ENCODE peak calls at places on chromosomes 16 and 17, in four cellular contexts. F, R, W and L are unnamed samples.

GRCh38 chr17:69654981-69655581 is 240.6 kb downstream of the MAP2K6 start:
- DNase-seq in F (no peak), R (no peak), W (no peak), L (peak)

GRCh38 chr17:62855136-62855535 is 47.0 kb upstream of the MARCHF10 start:
- DNase-seq in F (no peak), R (no peak), W (no peak), L (no peak)

GRCh38 chr16:2238396-2239230 is 2.4 kb downstream of the DNASE1L2 start:
- DNase-seq in F (no peak), R (no peak), W (no peak), L (no peak)

GRCh38 chr16:60681014-60681413 is 1355.2 kb downstream of the CDH8 start:
- DNase-seq in F (no peak), R (no peak), W (no peak), L (no peak)

GRCh38 chr17:57255182-57255775 is 1.0 kb upstream of the MSI2 start:
- DNase-seq in F (no peak), R (no peak), W (no peak), L (no peak)

GRCh38 chr17:36608794-36609497 is 7.6 kb downstream of the MRM1 start:
- DNase-seq in F (no peak), R (peak), W (no peak), L (peak)

GRCh38 chr16:65176603-65177002 is 54.7 kb upstream of the CDH11 start:
- DNase-seq in F (no peak), R (no peak), W (no peak), L (peak)

GRCh38 chr16:20901441-20902112 is 1.0 kb downstream of the LYRM1 start:
- DNase-seq in F (peak), R (peak), W (peak), L (peak)

GRCh38 chr16:50781043-50781442 is 39.2 kb downstream of the CYLD start:
- DNase-seq in F (no peak), R (peak), W (no peak), L (peak)

GRCh38 chr16:73217654-73218053 is 169.7 kb upstream of the ZFHX3 start:
- DNase-seq in F (no peak), R (peak), W (no peak), L (no peak)

GRCh38 chr17:63282455-63282854 is 163.7 kb downstream of the CYB561 start:
- DNase-seq in F (no peak), R (no peak), W (no peak), L (no peak)

GRCh38 chr16:29809850-29810698 is 1.9 kb upstream of the PRRT2 start:
- DNase-seq in F (no peak), R (peak), W (no peak), L (no peak)

GRCh38 chr16:28491080-28491969 is 549 bp downstream of the CLN3 start:
- DNase-seq in F (peak), R (peak), W (peak), L (no peak)

GRCh38 chr17:75178453-75178852 is 4.3 kb downstream of the SUMO2 start:
- DNase-seq in F (no peak), R (no peak), W (no peak), L (no peak)

GRCh38 chr16:886802-887731 is 83.7 kb downstream of the LMF1 start:
- DNase-seq in F (no peak), R (no peak), W (no peak), L (no peak)

GRCh38 chr17:68771867-68772515 is 170.8 kb upstream of the FAM20A start:
- DNase-seq in F (peak), R (peak), W (peak), L (peak)

GRCh38 chr17:40605301-40605700 is 40.0 kb upstream of the CCR7 start:
- DNase-seq in F (no peak), R (no peak), W (no peak), L (no peak)

GRCh38 chr17:3843935-3844516 is 2.0 kb downstream of the NCBP3 start:
- DNase-seq in F (peak), R (peak), W (peak), L (no peak)

GRCh38 chr17:32161029-32161428 is 18.7 kb downstream of the RHOT1 start:
- DNase-seq in F (no peak), R (no peak), W (no peak), L (no peak)

GRCh38 chr16:58024673-58025350 is 742 bp upstream of the MMP15 start:
- DNase-seq in F (peak), R (peak), W (no peak), L (no peak)

GRCh38 chr17:46175891-46176290 is 17.3 kb downstream of the KANSL1 start:
- DNase-seq in F (no peak), R (no peak), W (no peak), L (peak)

GRCh38 chr17:10060526-10060925 is 137.9 kb downstream of the GAS7 start:
- DNase-seq in F (no peak), R (no peak), W (no peak), L (no peak)

GRCh38 chr17:62067165-62068145 is 2.4 kb upstream of the MED13 start:
- DNase-seq in F (no peak), R (no peak), W (no peak), L (no peak)

GRCh38 chr17:14050616-14051015 is 18.7 kb upstream of the COX10 start:
- DNase-seq in F (no peak), R (no peak), W (no peak), L (no peak)

GRCh38 chr17:63961355-63962207 is 11.1 kb downstream of the SCN4A start:
- DNase-seq in F (peak), R (peak), W (peak), L (peak)

GRCh38 chr17:8846768-8847211 is 20.7 kb downstream of the PIK3R6 start:
- DNase-seq in F (peak), R (peak), W (no peak), L (peak)

GRCh38 chr17:40106760-40107265 is 6.4 kb upstream of the NR1D1 start:
- DNase-seq in F (no peak), R (no peak), W (no peak), L (no peak)

GRCh38 chr16:80151706-80152073 is 389.1 kb upstream of the DYNLRB2 start:
- DNase-seq in F (no peak), R (no peak), W (no peak), L (no peak)

GRCh38 chr16:12573730-12574383 is 229.8 kb downstream of the CPPED1 start:
- DNase-seq in F (peak), R (peak), W (peak), L (no peak)

GRCh38 chr16:58018803-58019202 is 6.8 kb upstream of the MMP15 start:
- DNase-seq in F (no peak), R (no peak), W (no peak), L (no peak)

GRCh38 chr16:8173111-8173644 is 417.1 kb downstream of the TMEM114 start:
- DNase-seq in F (peak), R (peak), W (peak), L (peak)

GRCh38 chr17:53571342-53571741 is 251.4 kb upstream of the KIF2B start:
- DNase-seq in F (no peak), R (no peak), W (no peak), L (no peak)

GRCh38 chr17:77569846-77570564 is 388.5 kb upstream of the TNRC6C start:
- DNase-seq in F (no peak), R (no peak), W (no peak), L (no peak)
- TF ChIP-seq MAZ in F (no peak), R (no peak), W (no peak), L (no peak)

DNA sequence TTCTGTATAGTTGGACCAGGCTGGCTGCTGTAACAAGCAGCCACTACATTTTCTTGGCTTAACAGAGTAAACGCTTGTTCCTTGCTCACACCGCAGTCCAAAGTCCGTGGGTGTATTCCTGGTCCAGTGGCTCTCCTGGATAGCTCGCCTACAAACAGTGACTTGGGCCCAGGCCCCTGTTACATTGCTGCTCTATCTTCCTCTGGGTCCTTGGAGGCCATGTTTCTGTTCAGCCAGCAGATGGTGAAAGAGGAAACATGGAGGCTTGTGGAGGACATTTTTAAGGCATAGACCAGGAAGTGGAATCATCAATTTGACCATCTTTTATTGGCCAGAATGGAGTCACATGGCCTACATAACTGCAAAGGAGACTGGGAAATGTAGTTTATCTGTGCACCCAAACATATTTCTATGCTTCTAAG is 55.1 kb downstream of the ATP2C2 start:
- DNase-seq in F (peak), R (peak), W (peak), L (peak)
- TF ChIP-seq MAZ in F (no peak), R (no peak), W (no peak), L (no peak)

DNA sequence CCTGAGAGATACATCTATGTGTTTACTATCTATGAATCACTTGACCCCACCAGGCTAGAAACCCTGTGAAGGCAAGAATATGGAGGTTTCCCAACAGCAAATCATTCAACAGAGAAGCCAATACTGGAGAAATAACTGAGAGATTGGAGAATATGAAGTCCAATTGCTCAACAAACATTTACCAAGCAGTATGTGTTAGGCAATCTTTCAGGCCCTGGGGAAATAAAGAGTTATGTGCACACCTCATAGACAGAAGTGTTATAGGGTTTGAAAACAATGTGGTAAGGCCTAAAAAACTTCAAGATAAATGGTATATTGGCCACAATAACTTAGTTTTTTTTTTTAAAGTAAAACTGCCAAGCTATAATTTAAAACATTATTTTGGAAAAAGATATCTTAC is 1245.8 kb downstream of the CDH11 start:
- DNase-seq in F (no peak), R (no peak), W (no peak), L (no peak)
- TF ChIP-seq MAZ in F (no peak), R (no peak), W (no peak), L (no peak)

DNA sequence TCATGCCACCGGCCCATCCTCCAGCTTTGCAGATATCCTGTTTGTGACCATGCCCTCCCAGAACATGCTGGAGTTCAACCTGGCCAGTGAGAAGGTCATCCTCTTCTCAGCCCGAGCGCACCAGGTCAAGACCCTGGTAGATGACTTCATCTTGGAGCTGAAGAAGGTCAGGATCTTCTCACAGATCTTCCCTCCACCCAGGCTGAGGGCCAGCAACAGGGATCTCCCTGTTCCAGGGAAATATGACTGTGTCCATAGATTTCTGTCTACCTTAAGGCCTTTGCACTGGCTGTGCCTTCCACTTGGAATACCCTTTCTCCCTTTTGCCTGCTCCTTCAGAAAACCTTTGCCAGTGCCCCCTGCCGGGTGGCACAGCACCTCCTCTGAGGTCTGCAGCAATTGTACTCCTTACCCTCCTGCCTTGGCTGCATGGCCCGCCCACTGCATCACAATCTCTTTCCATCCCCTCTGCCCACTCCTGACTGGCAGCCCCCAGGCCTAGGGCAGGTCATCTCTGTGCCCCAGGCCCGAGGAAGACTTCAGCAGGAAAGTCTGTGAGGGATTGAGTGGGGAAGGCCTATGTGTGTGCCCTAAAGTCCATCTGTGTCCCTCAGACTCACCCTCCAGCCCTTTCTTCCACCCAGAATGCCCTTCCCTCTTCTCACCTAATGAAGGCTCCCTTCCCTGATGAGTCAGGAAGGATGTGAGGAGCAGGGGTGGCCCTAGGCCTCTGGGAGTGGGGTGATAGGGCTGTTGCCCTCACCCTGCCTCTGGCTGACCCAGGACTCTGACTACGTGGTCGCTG is 27.3 kb upstream of the ALKBH5 start:
- DNase-seq in F (no peak), R (peak), W (no peak), L (no peak)
- TF ChIP-seq MAZ in F (no peak), R (no peak), W (no peak), L (no peak)